ENCODE peak calls at places on chromosomes 12 and 14, in eight cellular contexts. J, X, Z, K, I, E, C and H are unnamed samples.

GRCh38 chr14:68241862-68242490 is 422.4 kb downstream of the RAD51B start:
- DNase-seq in X (no peak), J (no peak), I (no peak), Z (no peak), E (no peak), C (no peak), K (no peak), H (no peak)

GRCh38 chr12:57522019-57522886 is at the start of gene MBD6:
- DNase-seq in K (peak; percentile 86), E (peak; percentile 92), C (peak; percentile 90), I (peak; percentile 94), J (peak; percentile 91), X (peak; percentile 80), Z (peak; percentile 92), H (peak; percentile 99)

GRCh38 chr12:125013816-125014442 is 20.5 kb downstream of the BRI3BP start:
- DNase-seq in C (no peak), K (no peak), I (no peak), J (no peak), E (no peak), X (no peak), Z (no peak), H (no peak)

GRCh38 chr14:91317381-91318313 is 73.1 kb upstream of the GPR68 start:
- DNase-seq in I (peak; percentile 84), Z (peak; percentile 44), X (peak; percentile 57), J (no peak), E (peak; percentile 53), C (no peak), K (no peak), H (peak; percentile 78)

GRCh38 chr14:57725399-57726077 is 140.4 kb downstream of the SLC35F4 start:
- DNase-seq in E (no peak), K (peak; percentile 67), X (no peak), J (no peak), C (no peak), I (no peak), Z (no peak), H (no peak)

GRCh38 chr12:29713729-29714128 is 70.0 kb downstream of the TMTC1 start:
- DNase-seq in E (no peak), Z (no peak), I (no peak), J (no peak), K (no peak), C (no peak), X (no peak), H (no peak)

GRCh38 chr12:7158866-7159600 is 28.9 kb downstream of the CLSTN3 start:
- DNase-seq in Z (no peak), K (no peak), C (no peak), I (no peak), J (no peak), E (no peak), X (no peak), H (peak; percentile 37)

GRCh38 chr14:74947353-74948227 is 7.8 kb downstream of the PGF start:
- DNase-seq in X (no peak), I (no peak), C (no peak), J (no peak), E (no peak), Z (no peak), K (no peak), H (no peak)

GRCh38 chr12:98355322-98355721 is 160.1 kb upstream of the TMPO start:
- DNase-seq in C (no peak), K (peak; percentile 69), X (no peak), E (no peak), Z (no peak), J (no peak), I (no peak), H (no peak)

GRCh38 chr12:22340143-22340542 is 5.6 kb upstream of the ST8SIA1 start:
- DNase-seq in X (no peak), J (no peak), C (no peak), Z (no peak), K (no peak), E (no peak), I (no peak), H (no peak)

GRCh38 chr12:107622005-107622404 is 63.6 kb upstream of the PWP1 start:
- DNase-seq in J (peak; percentile 32), I (no peak), K (peak; percentile 27), X (no peak), Z (no peak), E (peak; percentile 21), C (no peak), H (no peak)

GRCh38 chr12:79765157-79765556 is 74.4 kb upstream of the PAWR start:
- DNase-seq in J (no peak), X (no peak), Z (no peak), C (no peak), K (peak; percentile 14), I (no peak), E (no peak), H (no peak)

GRCh38 chr14:56216631-56217379 is 98.6 kb downstream of the PELI2 start:
- DNase-seq in J (peak; percentile 52), K (peak; percentile 36), Z (peak; percentile 58), X (no peak), C (no peak), E (no peak), I (no peak), H (no peak)

GRCh38 chr12:68932701-68933563 is at the start of gene CPM:
- DNase-seq in K (peak; percentile 33), I (peak; percentile 57), Z (peak; percentile 47), J (peak; percentile 54), X (peak; percentile 32), C (peak; percentile 58), E (peak; percentile 58), H (peak; percentile 76)

GRCh38 chr14:96717116-96717515 is 80.1 kb upstream of the VRK1 start:
- DNase-seq in E (no peak), C (no peak), K (no peak), Z (no peak), I (no peak), J (no peak), X (no peak), H (no peak)

GRCh38 chr14:55780156-55780946 is 200.3 kb downstream of the KTN1 start:
- DNase-seq in I (no peak), J (no peak), Z (peak; percentile 52), C (no peak), X (no peak), E (no peak), K (peak; percentile 79), H (no peak)

GRCh38 chr14:85214471-85214870 is 315.5 kb upstream of the FLRT2 start:
- DNase-seq in E (no peak), C (no peak), K (peak; percentile 74), J (no peak), I (no peak), X (no peak), Z (no peak), H (no peak)

GRCh38 chr12:92170050-92170449 is 24.4 kb upstream of the BTG1 start:
- DNase-seq in X (no peak), E (no peak), I (no peak), Z (no peak), J (no peak), C (no peak), K (no peak), H (no peak)